ENCODE peak calls at places on chromosomes 7 and 10, in six cellular contexts. V, C, T, D, Y and B are unnamed samples.

GRCh38 chr10:124351481-124352220 is 67.1 kb downstream of the OAT start:
- DNase-seq in V (no peak), C (no peak), T (no peak), D (no peak), Y (no peak), B (peak; percentile 13)

GRCh38 chr10:61903184-61903990 is 1.9 kb downstream of the ARID5B start:
- DNase-seq in V (peak; percentile 81), C (peak; percentile 69), T (no peak), D (peak; percentile 84), Y (peak; percentile 53), B (peak; percentile 35)

GRCh38 chr7:122847871-122848473 is 38.3 kb downstream of the CADPS2 start:
- DNase-seq in V (no peak), C (peak; percentile 32), T (no peak), D (no peak), Y (no peak), B (no peak)

GRCh38 chr7:51649-52048 is 140.7 kb upstream of the FAM20C start:
- DNase-seq in V (peak; percentile 4), C (no peak), T (no peak), D (no peak), Y (no peak), B (no peak)

GRCh38 chr10:105875050-105875449 is 1234.0 kb downstream of the SORCS3 start:
- DNase-seq in V (no peak), C (no peak), T (no peak), D (no peak), Y (no peak), B (no peak)

GRCh38 chr10:63919576-63920279 is 398.5 kb downstream of the REEP3 start:
- DNase-seq in V (no peak), C (no peak), T (no peak), D (no peak), Y (no peak), B (no peak)

GRCh38 chr7:34158311-34158710 is 253.0 kb downstream of the BMPER start:
- DNase-seq in V (no peak), C (no peak), T (no peak), D (no peak), Y (no peak), B (no peak)

GRCh38 chr7:92904292-92905131 is 68.1 kb upstream of the CDK6 start:
- DNase-seq in V (no peak), C (peak; percentile 56), T (no peak), D (peak; percentile 95), Y (no peak), B (no peak)

GRCh38 chr7:100357131-100357561 is 771 bp upstream of the PILRB start:
- DNase-seq in V (no peak), C (no peak), T (no peak), D (no peak), Y (no peak), B (no peak)

GRCh38 chr10:131453772-131454634 is 142.5 kb upstream of the TCERG1L start:
- DNase-seq in V (peak; percentile 14), C (no peak), T (no peak), D (peak; percentile 82), Y (peak; percentile 45), B (peak; percentile 23)

GRCh38 chr10:111206521-111206920 is 129.7 kb downstream of the ADRA2A start:
- DNase-seq in V (no peak), C (no peak), T (no peak), D (no peak), Y (no peak), B (no peak)

GRCh38 chr7:117997862-117998825 is 124.9 kb upstream of the CTTNBP2 start:
- DNase-seq in V (no peak), C (no peak), T (no peak), D (no peak), Y (no peak), B (no peak)